ENCODE peak calls at places on chromosomes 5 and 9, in ten cellular contexts. B is prostate gland, D is body of pancreas, U is HFFc6, I is pancreas, J is A673, Q is fibroblast of villous mesenchyme, C is fibroblast of pulmonary artery, L is neural crest cell, T is astrocyte of the cerebellum. A is an unnamed sample.
A peak's percentile ranks its signal among the peaks of the same experiment; 100 is the strongest.

GRCh38 chr5:122151640-122152039 is 22.3 kb downstream of the ZNF474 start:
- DNase-seq in C (peak; percentile 69), L (no peak), D (no peak), J (no peak), U (peak; percentile 78), I (no peak), T (peak; percentile 93), B (no peak), Q (peak; percentile 72), A (no peak)

GRCh38 chr9:11319477-11320060 is 706.8 kb upstream of the PTPRD start:
- DNase-seq in U (no peak), Q (no peak), B (no peak), J (peak; percentile 46), L (no peak), T (peak; percentile 8), D (peak; percentile 15), I (no peak), C (peak; percentile 13), A (no peak)

GRCh38 chr5:73158313-73158712 is 14.7 kb upstream of the TMEM174 start:
- DNase-seq in U (no peak), C (no peak), T (no peak), L (no peak), Q (no peak), J (no peak), I (no peak), D (no peak), B (no peak), A (no peak)

GRCh38 chr5:91128604-91129003 is 254.5 kb downstream of the ARRDC3 start:
- DNase-seq in C (no peak), I (no peak), T (no peak), Q (no peak), L (no peak), B (no peak), J (no peak), D (no peak), U (peak; percentile 38), A (peak; percentile 35)

GRCh38 chr5:127943061-127943371 is 140.6 kb upstream of the SLC12A2 start:
- DNase-seq in D (no peak), J (no peak), B (no peak), C (no peak), Q (no peak), I (no peak), L (no peak), U (no peak), T (no peak), A (no peak)

GRCh38 chr5:77086611-77087483 is at the start of gene ZBED3:
- DNase-seq in C (peak; percentile 90), T (peak; percentile 76), I (peak; percentile 82), B (peak; percentile 71), D (peak; percentile 90), J (peak; percentile 94), Q (peak; percentile 83), U (peak; percentile 70), L (peak; percentile 54), A (peak; percentile 83)

GRCh38 chr9:94005272-94005901 is 50.2 kb upstream of the BARX1 start:
- DNase-seq in C (peak; percentile 52), D (no peak), Q (peak; percentile 22), U (no peak), L (no peak), B (no peak), T (no peak), I (peak; percentile 8), J (no peak), A (no peak)

GRCh38 chr5:175872287-175873089 is 1.1 kb downstream of the CPLX2 start:
- DNase-seq in Q (no peak), L (no peak), J (no peak), U (no peak), T (no peak), I (peak; percentile 12), B (no peak), C (no peak), D (peak; percentile 14), A (no peak)

GRCh38 chr5:79111387-79111959 is at the start of gene BHMT:
- DNase-seq in D (no peak), Q (no peak), U (no peak), I (no peak), J (no peak), T (no peak), C (no peak), L (no peak), B (no peak), A (no peak)

GRCh38 chr9:87201316-87201715 is 254.0 kb upstream of the GAS1 start:
- DNase-seq in U (peak; percentile 8), J (peak; percentile 14), L (no peak), I (no peak), T (peak; percentile 98), B (no peak), D (no peak), Q (peak; percentile 78), C (peak; percentile 29), A (no peak)

GRCh38 chr5:75460947-75461346 is 50.5 kb downstream of the CERT1 start:
- DNase-seq in J (no peak), Q (no peak), T (no peak), C (no peak), L (no peak), U (no peak), I (no peak), B (no peak), D (no peak), A (no peak)

GRCh38 chr9:115135786-115136185 is 17.8 kb upstream of the TNC start:
- DNase-seq in C (peak; percentile 90), B (no peak), L (no peak), U (no peak), J (no peak), D (no peak), Q (peak; percentile 49), T (no peak), I (no peak), A (no peak)

GRCh38 chr5:124746252-124746915 is at the start of gene ZNF608:
- DNase-seq in D (peak; percentile 46), I (peak; percentile 16), B (peak; percentile 39), T (peak; percentile 77), U (no peak), C (peak; percentile 93), Q (peak; percentile 71), L (no peak), J (peak; percentile 61), A (no peak)

GRCh38 chr5:174354571-174354970 is 309.1 kb downstream of the NSG2 start:
- DNase-seq in B (no peak), I (no peak), J (no peak), C (peak; percentile 31), U (no peak), T (no peak), L (no peak), Q (no peak), D (no peak), A (no peak)

GRCh38 chr9:107239474-107239873 is 43.6 kb upstream of the RAD23B start:
- DNase-seq in L (no peak), Q (peak; percentile 59), C (no peak), J (peak; percentile 17), I (no peak), B (no peak), U (peak; percentile 43), D (no peak), T (no peak), A (no peak)

DNA sequence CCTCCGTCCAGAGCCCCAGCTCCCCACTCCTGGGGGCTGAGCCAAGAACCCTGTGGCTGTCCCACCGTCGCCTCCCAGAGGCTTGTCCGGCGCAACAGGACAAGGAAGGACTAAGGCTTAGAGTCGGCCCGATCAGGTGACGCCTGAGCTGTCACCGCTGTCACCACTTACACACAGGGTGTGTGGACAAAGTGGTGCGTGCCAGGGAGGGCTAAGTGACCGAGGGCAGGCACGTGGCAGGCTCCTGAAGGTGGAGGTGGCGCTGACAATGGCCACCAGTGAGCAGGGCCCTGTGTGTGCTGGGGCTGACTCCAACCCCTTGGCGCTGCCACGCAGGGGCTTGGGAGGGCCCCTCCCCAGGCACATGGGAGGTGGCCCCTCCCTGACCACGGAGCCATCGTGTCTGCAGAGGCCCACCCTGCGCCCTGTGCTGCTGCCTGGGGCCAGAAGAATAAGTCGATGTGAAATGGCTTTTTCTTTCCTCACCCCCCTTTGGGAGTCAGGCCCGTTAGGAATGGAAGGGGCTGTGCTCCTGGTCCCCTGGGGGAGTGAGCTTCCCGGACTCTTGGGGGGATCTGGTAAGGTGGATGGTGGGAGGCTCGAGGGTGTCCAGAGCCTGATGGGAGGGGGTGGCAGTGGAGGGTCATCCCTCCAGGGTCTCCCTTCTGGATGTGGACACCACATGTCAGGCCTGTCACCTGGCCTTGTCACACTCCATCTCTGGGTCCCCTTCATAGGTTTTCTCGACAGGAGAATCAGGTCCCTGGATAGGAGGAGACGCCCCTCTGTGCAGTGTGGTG is 2.6 kb upstream of the GPSM1 start:
- DNase-seq in I (no peak), Q (no peak), D (peak; percentile 63), B (no peak), L (no peak), T (no peak), J (no peak), C (no peak), U (no peak), A (peak; percentile 21)
- TF ChIP-seq CTCF in I (no peak), Q (no peak), D (no peak), B (no peak), L (peak; percentile 14), T (no peak), J (no peak), C (no peak), U (no peak), A (no peak)

DNA sequence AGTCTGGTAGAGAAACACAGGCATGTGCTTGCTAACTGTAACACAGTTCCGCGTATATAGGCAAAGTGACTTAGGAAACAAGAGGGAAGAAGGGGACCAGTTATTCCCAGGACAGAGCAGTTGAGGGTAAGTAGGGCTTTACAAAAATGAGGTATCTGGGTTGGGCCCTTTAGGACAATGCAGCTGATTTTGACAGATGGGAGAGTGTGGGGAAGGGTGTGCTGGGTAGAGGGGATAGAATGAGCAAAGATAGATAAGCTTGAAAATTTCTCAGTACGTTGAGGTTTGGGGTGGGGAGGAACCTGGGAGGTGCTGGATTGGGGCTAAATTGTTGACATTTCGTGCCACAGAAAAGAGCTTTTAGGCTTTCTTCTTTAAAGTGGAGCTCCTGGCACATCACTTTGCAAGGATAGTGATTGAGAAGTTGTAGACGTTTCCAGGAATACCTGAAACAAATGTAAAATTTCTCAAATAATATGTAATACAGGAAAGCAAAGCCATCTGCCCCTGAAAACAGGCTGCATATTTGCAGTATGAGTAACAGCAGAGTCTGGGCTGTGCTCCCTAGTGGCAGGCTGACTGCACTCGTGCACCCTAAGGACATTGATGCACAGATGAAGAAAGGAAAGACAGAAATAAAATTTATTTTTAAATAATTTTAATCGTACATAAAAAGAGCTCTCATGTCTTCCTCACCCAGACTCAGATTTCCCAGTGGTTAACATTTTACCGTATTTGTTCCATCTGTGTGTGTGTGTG is 145.0 kb upstream of the DMRT1 start:
- DNase-seq in T (no peak), C (peak; percentile 74), L (no peak), J (peak; percentile 27), Q (peak; percentile 72), I (no peak), B (peak; percentile 32), D (peak; percentile 27), U (peak; percentile 70), A (peak; percentile 27)
- TF ChIP-seq CTCF in T (peak; percentile 42), C (peak; percentile 35), L (no peak), J (no peak), Q (peak; percentile 35), I (no peak), B (peak; percentile 33), D (peak; percentile 16), U (peak; percentile 42), A (no peak)

GRCh38 chr5:52709171-52709925 is 78.4 kb upstream of the ITGA1 start:
- DNase-seq in I (no peak), J (no peak), U (peak; percentile 50), B (no peak), C (peak; percentile 30), D (no peak), T (peak; percentile 40), L (no peak), Q (peak; percentile 59), A (peak; percentile 16)
- TF ChIP-seq CTCF in I (no peak), J (no peak), U (no peak), B (no peak), C (no peak), D (no peak), T (no peak), L (no peak), Q (no peak), A (no peak)

GRCh38 chr9:77793909-77794308 is 145.8 kb upstream of the GNA14 start:
- DNase-seq in B (no peak), Q (peak; percentile 76), C (peak; percentile 67), J (peak; percentile 74), T (no peak), U (peak; percentile 42), I (no peak), D (no peak), L (no peak), A (no peak)
- TF ChIP-seq CTCF in B (peak; percentile 28), Q (peak; percentile 24), C (peak; percentile 33), J (peak; percentile 30), T (no peak), U (peak; percentile 57), I (no peak), D (no peak), L (peak; percentile 22), A (no peak)